ENCODE peak calls at places on chromosomes 6 and 20, in seven cellular contexts. D is A549, O is tibial nerve, K is left ventricle myocardium inferior, H is body of pancreas, Q is mammary epithelial cell, U is H9. E is an unnamed sample.

GRCh38 chr6:66897576-66897975 is 1190.5 kb upstream of the EYS start:
- DNase-seq in D (peak; percentile 13), O (no peak), K (no peak), H (no peak), Q (peak; percentile 77), U (no peak), E (no peak)

GRCh38 chr6:37860226-37860839 is 40.8 kb downstream of the ZFAND3 start:
- DNase-seq in D (peak; percentile 40), O (no peak), K (no peak), H (peak; percentile 31), Q (no peak), U (no peak), E (peak; percentile 24)

GRCh38 chr6:151014404-151015150 is 149.1 kb downstream of the MTHFD1L start:
- DNase-seq in D (peak; percentile 78), O (peak; percentile 56), K (peak; percentile 62), H (peak; percentile 81), Q (peak; percentile 53), U (peak; percentile 83), E (peak; percentile 60)

GRCh38 chr20:43781215-43781614 is 54.4 kb upstream of the GTSF1L start:
- DNase-seq in D (no peak), O (no peak), K (no peak), H (no peak), Q (no peak), U (no peak), E (no peak)

GRCh38 chr6:106163446-106163965 is 77.4 kb downstream of the PRDM1 start:
- DNase-seq in D (no peak), O (no peak), K (no peak), H (no peak), Q (no peak), U (peak; percentile 52), E (no peak)

GRCh38 chr20:46894971-46895905 is 595 bp downstream of the EYA2 start:
- DNase-seq in D (no peak), O (no peak), K (no peak), H (no peak), Q (peak; percentile 25), U (peak; percentile 39), E (no peak)

GRCh38 chr6:160088069-160088773 is 33.4 kb upstream of the SLC22A1 start:
- DNase-seq in D (peak; percentile 55), O (peak; percentile 57), K (peak; percentile 51), H (peak; percentile 52), Q (peak; percentile 43), U (peak; percentile 44), E (peak; percentile 80)

GRCh38 chr6:150573041-150573681 is 26.5 kb upstream of the PLEKHG1 start:
- DNase-seq in D (no peak), O (no peak), K (peak; percentile 21), H (no peak), Q (no peak), U (no peak), E (no peak)

GRCh38 chr6:22071655-22072054 is 225.2 kb downstream of the PRL start:
- DNase-seq in D (no peak), O (no peak), K (peak; percentile 25), H (no peak), Q (no peak), U (peak; percentile 39), E (no peak)

GRCh38 chr6:131825946-131826345 is 18.1 kb downstream of the ENPP1 start:
- DNase-seq in D (peak; percentile 3), O (no peak), K (no peak), H (no peak), Q (no peak), U (no peak), E (no peak)

GRCh38 chr20:32963176-32963575 is 41.1 kb downstream of the SUN5 start:
- DNase-seq in D (no peak), O (no peak), K (no peak), H (no peak), Q (no peak), U (no peak), E (no peak)

GRCh38 chr20:10194166-10194565 is 24.5 kb upstream of the SNAP25 start:
- DNase-seq in D (no peak), O (no peak), K (no peak), H (no peak), Q (no peak), U (no peak), E (no peak)

GRCh38 chr6:33790910-33791309 is 2.0 kb upstream of the LEMD2 start:
- DNase-seq in D (no peak), O (no peak), K (no peak), H (no peak), Q (no peak), U (no peak), E (no peak)

GRCh38 chr6:7505196-7505699 is 36.2 kb upstream of the DSP start:
- DNase-seq in D (peak; percentile 81), O (no peak), K (no peak), H (peak; percentile 24), Q (peak; percentile 100), U (peak; percentile 92), E (peak; percentile 96)

GRCh38 chr6:151661928-151662327 is 145.6 kb upstream of the ESR1 start:
- DNase-seq in D (no peak), O (no peak), K (no peak), H (no peak), Q (no peak), U (peak; percentile 75), E (no peak)

DNA sequence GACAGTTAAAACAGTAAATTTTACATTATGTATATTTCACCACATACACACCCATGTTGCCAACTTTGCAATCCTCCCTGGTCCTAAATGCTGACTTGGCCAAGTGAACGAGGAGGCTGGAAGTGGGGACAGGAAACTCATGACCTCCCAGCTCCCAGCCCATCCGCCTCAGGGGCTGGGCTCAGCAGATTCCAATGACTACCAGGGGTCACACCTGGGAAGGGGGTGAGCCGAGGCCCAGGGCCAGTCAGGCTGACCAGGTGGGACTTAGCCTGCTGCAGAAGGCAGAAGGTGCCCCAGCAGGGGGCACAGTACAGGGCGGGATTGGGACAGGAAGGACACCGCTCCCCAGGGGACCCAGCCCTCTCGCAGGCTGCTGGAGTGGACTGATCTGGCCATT is 2.4 kb downstream of the SIGLEC1 start:
- DNase-seq in D (no peak), O (no peak), K (no peak), H (no peak), Q (no peak), U (peak; percentile 31), E (no peak)
- TF ChIP-seq CTCF in D (no peak), O (no peak), K (no peak), H (no peak), Q (no peak), U (no peak), E (no peak)

GRCh38 chr6:15775741-15776140 is 112.9 kb upstream of the DTNBP1 start:
- DNase-seq in D (no peak), O (no peak), K (no peak), H (no peak), Q (no peak), U (no peak), E (no peak)

GRCh38 chr6:15774011-15774410 is 111.2 kb upstream of the DTNBP1 start:
- DNase-seq in D (no peak), O (no peak), K (no peak), H (no peak), Q (no peak), U (no peak), E (no peak)

GRCh38 chr6:15769471-15770088 is 106.8 kb upstream of the DTNBP1 start:
- DNase-seq in D (no peak), O (no peak), K (no peak), H (no peak), Q (no peak), U (no peak), E (no peak)

GRCh38 chr6:15775076-15775634 is 112.3 kb upstream of the DTNBP1 start:
- DNase-seq in D (no peak), O (no peak), K (no peak), H (no peak), Q (no peak), U (no peak), E (no peak)

DNA sequence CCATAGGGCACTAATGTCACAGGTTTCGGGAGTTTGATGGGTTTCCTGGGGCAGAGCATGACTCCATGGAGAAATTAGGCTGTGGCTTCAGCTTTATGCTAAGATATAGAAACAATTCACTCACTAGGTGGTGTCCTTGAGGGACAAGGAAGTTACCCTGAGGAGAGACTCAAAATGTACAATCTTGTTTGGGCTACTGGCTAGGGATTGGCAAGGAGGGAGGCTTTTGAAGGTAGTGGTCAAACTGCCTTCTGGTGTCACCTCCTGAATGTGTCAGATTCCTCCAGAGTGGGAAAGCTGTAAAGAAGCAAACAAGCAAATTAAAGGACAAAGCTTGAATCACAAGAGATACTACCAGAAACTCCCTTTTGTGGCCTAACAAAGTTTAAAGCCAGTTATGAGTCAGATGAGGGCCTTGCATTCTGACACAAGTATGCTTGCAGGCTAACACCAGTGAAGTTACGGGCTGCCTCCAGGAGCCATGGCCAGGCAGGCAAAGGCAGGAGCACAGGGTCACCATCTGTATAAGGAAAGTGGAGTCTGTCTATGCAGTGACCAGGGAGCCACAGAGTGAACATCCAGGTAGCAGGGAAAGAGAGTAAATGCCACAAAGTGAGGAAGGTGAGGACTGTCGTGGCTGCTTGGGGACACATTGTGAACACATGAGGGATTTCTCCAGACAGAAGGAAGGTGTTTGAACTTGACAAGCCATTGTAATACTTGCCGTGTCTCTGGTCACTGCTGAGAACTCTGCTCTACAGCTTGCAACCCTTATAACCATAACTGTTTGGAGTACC is 107.7 kb upstream of the DTNBP1 start:
- DNase-seq in D (no peak), O (no peak), K (no peak), H (no peak), Q (peak; percentile 48), U (no peak), E (no peak)
- H3K27ac ChIP-seq in D (no peak overlapping the region), O (no peak overlapping the region), K (no peak overlapping the region), H (no peak overlapping the region), Q (no peak overlapping the region), U (no peak overlapping the region), E (no peak overlapping the region)

GRCh38 chr6:4563877-4564276 is 212.3 kb upstream of the CDYL start:
- DNase-seq in D (no peak), O (no peak), K (no peak), H (no peak), Q (no peak), U (no peak), E (no peak)
- TF ChIP-seq CTCF in D (no peak), O (no peak), K (no peak), H (no peak), Q (no peak), U (no peak), E (no peak)

GRCh38 chr20:35731862-35732643 is 10.0 kb downstream of the RBM39 start:
- DNase-seq in D (no peak), O (no peak), K (no peak), H (no peak), Q (no peak), U (no peak), E (no peak)

GRCh38 chr20:35730583-35731468 is 11.2 kb downstream of the RBM39 start:
- DNase-seq in D (no peak), O (no peak), K (no peak), H (no peak), Q (no peak), U (no peak), E (no peak)

GRCh38 chr20:35729283-35729807 is 12.7 kb downstream of the RBM39 start:
- DNase-seq in D (no peak), O (no peak), K (no peak), H (no peak), Q (no peak), U (no peak), E (no peak)

GRCh38 chr20:35731469-35731788 is 10.6 kb downstream of the RBM39 start:
- DNase-seq in D (no peak), O (no peak), K (no peak), H (no peak), Q (no peak), U (no peak), E (no peak)

GRCh38 chr20:35729836-35730582 is 12.1 kb downstream of the RBM39 start:
- DNase-seq in D (no peak), O (no peak), K (no peak), H (no peak), Q (no peak), U (no peak), E (no peak)
- H3K27ac ChIP-seq in D (no peak overlapping the region), O (no peak overlapping the region), K (no peak overlapping the region), H (no peak overlapping the region), Q (no peak overlapping the region), U (no peak overlapping the region), E (no peak overlapping the region)

GRCh38 chr6:143536866-143537691 is 25.6 kb upstream of the FUCA2 start:
- DNase-seq in D (peak; percentile 54), O (peak; percentile 24), K (peak; percentile 60), H (peak; percentile 59), Q (peak; percentile 47), U (peak; percentile 67), E (peak; percentile 44)
- TF ChIP-seq CTCF in D (peak; percentile 23), O (no peak), K (peak; percentile 59), H (peak; percentile 29), Q (peak; percentile 68), U (peak; percentile 57), E (peak; percentile 56)

E was measured in RWPE1.